ENCODE peak calls at places on chromosome 4, in five cellular contexts. Y, S, M, F and W are unnamed samples.

GRCh38 chr4:139568206-139568969 is 12.4 kb upstream of the SETD7 start:
- DNase-seq in Y (no peak), F (no peak), S (no peak), M (no peak), W (no peak)

GRCh38 chr4:109826719-109827118 is 1.1 kb upstream of the RRH start:
- DNase-seq in F (peak), Y (peak), M (no peak), S (no peak), W (no peak)

GRCh38 chr4:86129546-86129945 is 230.3 kb downstream of the MAPK10 start:
- DNase-seq in S (no peak), Y (no peak), M (no peak), F (no peak), W (no peak)

GRCh38 chr4:177194906-177195305 is 114.8 kb upstream of the NEIL3 start:
- DNase-seq in S (no peak), Y (no peak), M (no peak), F (no peak), W (peak)

GRCh38 chr4:81684357-81684756 is 212.7 kb upstream of the RASGEF1B start:
- DNase-seq in M (no peak), S (no peak), F (peak), Y (no peak), W (no peak)

GRCh38 chr4:1567808-1568581 is 116.1 kb downstream of the FAM53A start:
- DNase-seq in M (no peak), S (no peak), Y (no peak), F (peak), W (no peak)

GRCh38 chr4:135497563-135498152 is 1296.1 kb upstream of the PABPC4L start:
- DNase-seq in S (no peak), M (no peak), Y (no peak), F (no peak), W (no peak)

GRCh38 chr4:25065901-25066610 is 35.3 kb upstream of the LGI2 start:
- DNase-seq in M (no peak), Y (no peak), F (no peak), S (no peak), W (peak)